ENCODE peak calls at places on chromosomes 13 and 19, in four cellular contexts. One of them, this sample, is unnamed. For H3K79me2, the result is how much of the 10 kb centered on the place peaks cover.

GRCh38 chr13:95258619-95259194 is 42.5 kb downstream of the ABCC4 start:
- DNase-seq in HepG2: peak
- DNase-seq in HCT116: no peak
- DNase-seq in H1: no peak
- DNase-seq in this sample: no peak

GRCh38 chr13:50323440-50324070 is 308.3 kb downstream of the KCNRG start:
- DNase-seq in HepG2: no peak
- DNase-seq in HCT116: peak
- DNase-seq in H1: no peak
- DNase-seq in this sample: no peak

GRCh38 chr13:112828756-112829155 is 138.9 kb downstream of the ATP11A start:
- DNase-seq in HepG2: no peak
- DNase-seq in HCT116: no peak
- DNase-seq in H1: no peak
- DNase-seq in this sample: no peak

GRCh38 chr13:107367258-107367657 is 799.3 kb upstream of the ARGLU1 start:
- DNase-seq in HCT116: no peak
- DNase-seq in HepG2: no peak
- DNase-seq in H1: no peak
- DNase-seq in this sample: no peak

GRCh38 chr13:46569471-46569870 is 16.5 kb downstream of the LRCH1 start:
- DNase-seq in HCT116: no peak
- DNase-seq in HepG2: no peak
- DNase-seq in H1: no peak
- DNase-seq in this sample: no peak

GRCh38 chr13:103656329-103656728 is 590.1 kb upstream of the SLC10A2 start:
- DNase-seq in H1: no peak
- DNase-seq in HCT116: no peak
- DNase-seq in HepG2: no peak
- DNase-seq in this sample: no peak

GRCh38 chr13:42392706-42393572 is 121.0 kb downstream of the AKAP11 start:
- DNase-seq in HCT116: no peak
- DNase-seq in H1: no peak
- DNase-seq in HepG2: no peak
- DNase-seq in this sample: no peak

GRCh38 chr13:36858285-36858684 is 39.3 kb downstream of the RFXAP start:
- DNase-seq in HepG2: peak
- DNase-seq in HCT116: peak
- DNase-seq in H1: no peak
- DNase-seq in this sample: peak

GRCh38 chr13:25753976-25754375 is 297.8 kb downstream of the SHISA2 start:
- DNase-seq in HepG2: no peak
- DNase-seq in HCT116: no peak
- DNase-seq in H1: no peak
- DNase-seq in this sample: no peak

GRCh38 chr13:72041165-72041564 is 174.2 kb upstream of the DACH1 start:
- DNase-seq in H1: no peak
- DNase-seq in HepG2: no peak
- DNase-seq in HCT116: no peak
- DNase-seq in this sample: no peak

GRCh38 chr13:53445682-53446081 is 417.1 kb downstream of the OLFM4 start:
- DNase-seq in HepG2: no peak
- DNase-seq in H1: no peak
- DNase-seq in HCT116: no peak
- DNase-seq in this sample: no peak

GRCh38 chr19:21604941-21605548 is 99.6 kb downstream of the ZNF429 start:
- DNase-seq in HepG2: no peak
- DNase-seq in H1: no peak
- DNase-seq in HCT116: no peak
- DNase-seq in this sample: no peak

GRCh38 chr19:2059422-2060201 is 8.6 kb upstream of the MKNK2 start:
- DNase-seq in H1: no peak
- DNase-seq in HepG2: peak
- DNase-seq in HCT116: peak
- DNase-seq in this sample: peak

GRCh38 chr19:1093811-1094553 is 1.2 kb downstream of the POLR2E start:
- DNase-seq in H1: no peak
- DNase-seq in HCT116: no peak
- DNase-seq in HepG2: peak
- DNase-seq in this sample: no peak

GRCh38 chr19:1472227-1473055 is 6.6 kb downstream of the C19orf25 start:
- DNase-seq in H1: no peak
- DNase-seq in HepG2: no peak
- DNase-seq in HCT116: no peak
- DNase-seq in this sample: no peak

GRCh38 chr13:46948338-46948737 is 51.5 kb upstream of the HTR2A start:
- DNase-seq in H1: no peak
- DNase-seq in HCT116: no peak
- DNase-seq in HepG2: no peak
- DNase-seq in this sample: no peak

GRCh38 chr19:597406-598315 is 8.0 kb downstream of the HCN2 start:
- DNase-seq in H1: no peak
- DNase-seq in HepG2: no peak
- DNase-seq in HCT116: peak
- DNase-seq in this sample: no peak

GRCh38 chr13:112333756-112334543 is 42.2 kb upstream of the SPACA7 start:
- DNase-seq in HCT116: peak
- DNase-seq in H1: no peak
- DNase-seq in HepG2: no peak
- DNase-seq in this sample: peak

GRCh38 chr13:59119475-59119874 is 1044.3 kb downstream of the DIAPH3 start:
- DNase-seq in HCT116: no peak
- DNase-seq in HepG2: no peak
- DNase-seq in H1: no peak
- DNase-seq in this sample: no peak

GRCh38 chr13:110015253-110015652 is 228.9 kb upstream of the IRS2 start:
- DNase-seq in HCT116: no peak
- DNase-seq in H1: no peak
- DNase-seq in HepG2: no peak
- DNase-seq in this sample: no peak

GRCh38 chr13:48222358-48223015 is 10.5 kb upstream of the ITM2B start:
- DNase-seq in HepG2: no peak
- DNase-seq in HCT116: no peak
- DNase-seq in H1: no peak
- DNase-seq in this sample: no peak

GRCh38 chr19:694481-695349 is 537 bp downstream of the PRSS57 start:
- DNase-seq in HCT116: no peak
- DNase-seq in H1: no peak
- DNase-seq in HepG2: no peak
- DNase-seq in this sample: no peak

GRCh38 chr13:74062933-74063332 is 71.3 kb downstream of the KLF12 start:
- DNase-seq in H1: no peak
- DNase-seq in HCT116: no peak
- DNase-seq in HepG2: no peak
- DNase-seq in this sample: no peak

DNA sequence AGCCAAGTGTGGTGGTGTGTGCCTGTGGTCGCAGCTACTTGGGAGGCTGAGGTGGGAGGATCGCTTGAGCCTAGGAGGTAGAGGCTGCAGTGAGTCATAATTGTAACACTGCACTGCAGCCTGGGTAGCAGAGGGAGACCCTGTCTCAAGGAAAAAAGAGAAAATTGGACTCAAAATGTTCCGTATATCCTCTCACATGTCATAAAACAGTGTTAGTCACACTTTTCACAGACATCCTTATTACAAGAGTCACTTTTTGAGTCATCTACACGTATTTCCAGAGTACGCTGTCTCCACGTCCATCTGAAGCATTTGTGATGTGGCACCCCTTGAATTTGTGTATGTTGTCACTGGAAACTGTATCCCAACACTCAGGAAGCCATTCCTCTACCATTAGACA is 133.0 kb downstream of the SIPA1L3 start:
- DNase-seq in HCT116: no peak
- DNase-seq in HepG2: no peak
- DNase-seq in H1: no peak
- DNase-seq in this sample: no peak
- H3K79me2 ChIP-seq in HCT116: under half
- H3K79me2 ChIP-seq in HepG2: under half
- H3K79me2 ChIP-seq in H1: under half
- H3K79me2 ChIP-seq in this sample: under half

GRCh38 chr13:30766234-30766633 is 30.9 kb downstream of the ALOX5AP start:
- DNase-seq in HCT116: no peak
- DNase-seq in HepG2: no peak
- DNase-seq in H1: no peak
- DNase-seq in this sample: no peak

GRCh38 chr13:30762643-30763042 is 27.3 kb downstream of the ALOX5AP start:
- DNase-seq in H1: no peak
- DNase-seq in HepG2: no peak
- DNase-seq in HCT116: no peak
- DNase-seq in this sample: no peak

GRCh38 chr13:30763786-30764440 is 28.6 kb downstream of the ALOX5AP start:
- DNase-seq in HCT116: no peak
- DNase-seq in H1: no peak
- DNase-seq in HepG2: no peak
- DNase-seq in this sample: no peak

GRCh38 chr13:30766957-30767603 is 31.7 kb downstream of the ALOX5AP start:
- DNase-seq in HCT116: no peak
- DNase-seq in H1: no peak
- DNase-seq in HepG2: no peak
- DNase-seq in this sample: no peak
- TF ChIP-seq FOSL1 in HCT116: no peak
- TF ChIP-seq FOSL1 in H1: no peak
- TF ChIP-seq FOSL1 in HepG2: no peak
- TF ChIP-seq FOSL1 in this sample: no peak

GRCh38 chr13:24149306-24150032 is 11.1 kb upstream of the SPATA13 start:
- DNase-seq in H1: no peak
- DNase-seq in HCT116: no peak
- DNase-seq in HepG2: no peak
- DNase-seq in this sample: no peak

GRCh38 chr13:24147570-24147963 is 13.0 kb upstream of the SPATA13 start:
- DNase-seq in H1: no peak
- DNase-seq in HCT116: no peak
- DNase-seq in HepG2: peak
- DNase-seq in this sample: no peak

GRCh38 chr13:24150613-24151012 is 9.9 kb upstream of the SPATA13 start:
- DNase-seq in HCT116: no peak
- DNase-seq in HepG2: no peak
- DNase-seq in H1: no peak
- DNase-seq in this sample: no peak

GRCh38 chr13:24146961-24147569 is 13.5 kb upstream of the SPATA13 start:
- DNase-seq in H1: no peak
- DNase-seq in HCT116: no peak
- DNase-seq in HepG2: no peak
- DNase-seq in this sample: no peak

GRCh38 chr13:24148414-24149305 is 11.9 kb upstream of the SPATA13 start:
- DNase-seq in H1: peak
- DNase-seq in HepG2: peak
- DNase-seq in HCT116: peak
- DNase-seq in this sample: no peak
- H3K79me2 ChIP-seq in H1: under half
- H3K79me2 ChIP-seq in HepG2: under half
- H3K79me2 ChIP-seq in HCT116: under half
- H3K79me2 ChIP-seq in this sample: under half

GRCh38 chr19:50172726-50173125 is 9.6 kb upstream of the IZUMO2 start:
- DNase-seq in HepG2: no peak
- DNase-seq in H1: no peak
- DNase-seq in HCT116: no peak
- DNase-seq in this sample: no peak

GRCh38 chr19:50175924-50176323 is 12.8 kb upstream of the IZUMO2 start:
- DNase-seq in HepG2: no peak
- DNase-seq in H1: no peak
- DNase-seq in HCT116: no peak
- DNase-seq in this sample: no peak

GRCh38 chr19:50173144-50173543 is 10.1 kb upstream of the IZUMO2 start:
- DNase-seq in HCT116: no peak
- DNase-seq in HepG2: no peak
- DNase-seq in H1: no peak
- DNase-seq in this sample: no peak

GRCh38 chr19:50174100-50174793 is 11.2 kb upstream of the IZUMO2 start:
- DNase-seq in HCT116: no peak
- DNase-seq in HepG2: no peak
- DNase-seq in H1: no peak
- DNase-seq in this sample: no peak

DNA sequence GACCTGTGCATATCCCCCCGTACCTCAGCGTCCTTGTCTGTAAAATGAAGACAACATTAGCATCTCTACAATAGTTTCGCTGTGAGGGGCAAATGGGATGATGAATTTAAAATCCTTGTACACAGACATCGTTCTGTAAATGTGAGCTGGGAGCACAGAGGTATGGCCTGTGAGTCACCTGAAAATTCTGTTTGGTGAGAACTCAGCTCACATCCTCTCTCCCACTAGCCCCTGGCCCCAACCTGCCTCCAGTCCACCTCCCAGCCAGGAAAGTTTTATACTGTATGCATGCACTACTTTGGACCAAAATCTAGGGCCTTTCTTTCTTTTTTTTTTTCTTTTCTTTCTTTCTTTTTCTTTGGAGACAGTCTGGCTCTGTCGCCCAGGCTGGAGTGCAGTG is 8.7 kb upstream of the IZUMO2 start:
- DNase-seq in HCT116: no peak
- DNase-seq in HepG2: no peak
- DNase-seq in H1: no peak
- DNase-seq in this sample: no peak
- TF ChIP-seq FOSL1 in HCT116: no peak
- TF ChIP-seq FOSL1 in HepG2: no peak
- TF ChIP-seq FOSL1 in H1: no peak
- TF ChIP-seq FOSL1 in this sample: no peak